ENCODE peak calls at places on chromosome 5, in five cellular contexts. One of them, this sample, is unnamed.
A peak's percentile ranks its signal among the peaks of the same experiment; 100 is the strongest.

GRCh38 chr5:78953092-78953800 is 31.9 kb downstream of the ARSB start:
- DNase-seq in HEK293T: no peak
- DNase-seq in stimulated activated CD4-positive, alpha-beta T cell treated with anti-CD3 and anti-CD28 coated beads, Interleukin-12 subunit alpha, Interleukin-12 subunit beta, amount 100 ng/mL, for 4 hours: no peak
- DNase-seq in AG20443: peak; percentile 38
- DNase-seq in tibial artery: no peak
- DNase-seq in this sample: peak; percentile 68

GRCh38 chr5:72129730-72130129 is 22.5 kb downstream of the MAP1B start:
- DNase-seq in HEK293T: no peak
- DNase-seq in stimulated activated CD4-positive, alpha-beta T cell treated with anti-CD3 and anti-CD28 coated beads, Interleukin-12 subunit alpha, Interleukin-12 subunit beta, amount 100 ng/mL, for 4 hours: no peak
- DNase-seq in AG20443: no peak
- DNase-seq in tibial artery: no peak
- DNase-seq in this sample: no peak

GRCh38 chr5:90475436-90475980 is 844 bp downstream of the POLR3G start:
- DNase-seq in HEK293T: no peak
- DNase-seq in stimulated activated CD4-positive, alpha-beta T cell treated with anti-CD3 and anti-CD28 coated beads, Interleukin-12 subunit alpha, Interleukin-12 subunit beta, amount 100 ng/mL, for 4 hours: no peak
- DNase-seq in AG20443: no peak
- DNase-seq in tibial artery: no peak
- DNase-seq in this sample: no peak

GRCh38 chr5:57822651-57823050 is 340.0 kb upstream of the ACTBL2 start:
- DNase-seq in HEK293T: no peak
- DNase-seq in stimulated activated CD4-positive, alpha-beta T cell treated with anti-CD3 and anti-CD28 coated beads, Interleukin-12 subunit alpha, Interleukin-12 subunit beta, amount 100 ng/mL, for 4 hours: no peak
- DNase-seq in AG20443: no peak
- DNase-seq in tibial artery: no peak
- DNase-seq in this sample: no peak

GRCh38 chr5:143506881-143507552 is 103.5 kb upstream of the NR3C1 start:
- DNase-seq in HEK293T: no peak
- DNase-seq in stimulated activated CD4-positive, alpha-beta T cell treated with anti-CD3 and anti-CD28 coated beads, Interleukin-12 subunit alpha, Interleukin-12 subunit beta, amount 100 ng/mL, for 4 hours: no peak
- DNase-seq in AG20443: peak; percentile 73
- DNase-seq in tibial artery: no peak
- DNase-seq in this sample: peak; percentile 94

GRCh38 chr5:14528115-14528514 is 53.5 kb upstream of the OTULINL start:
- DNase-seq in HEK293T: no peak
- DNase-seq in stimulated activated CD4-positive, alpha-beta T cell treated with anti-CD3 and anti-CD28 coated beads, Interleukin-12 subunit alpha, Interleukin-12 subunit beta, amount 100 ng/mL, for 4 hours: no peak
- DNase-seq in AG20443: no peak
- DNase-seq in tibial artery: no peak
- DNase-seq in this sample: no peak

GRCh38 chr5:109739741-109740140 is 50.0 kb downstream of the MAN2A1 start:
- DNase-seq in HEK293T: no peak
- DNase-seq in stimulated activated CD4-positive, alpha-beta T cell treated with anti-CD3 and anti-CD28 coated beads, Interleukin-12 subunit alpha, Interleukin-12 subunit beta, amount 100 ng/mL, for 4 hours: no peak
- DNase-seq in AG20443: no peak
- DNase-seq in tibial artery: no peak
- DNase-seq in this sample: no peak

GRCh38 chr5:157447246-157447645 is 12.8 kb upstream of the NIPAL4 start:
- DNase-seq in HEK293T: no peak
- DNase-seq in stimulated activated CD4-positive, alpha-beta T cell treated with anti-CD3 and anti-CD28 coated beads, Interleukin-12 subunit alpha, Interleukin-12 subunit beta, amount 100 ng/mL, for 4 hours: no peak
- DNase-seq in AG20443: no peak
- DNase-seq in tibial artery: no peak
- DNase-seq in this sample: no peak

GRCh38 chr5:119324842-119325241 is 31.0 kb upstream of the TNFAIP8 start:
- DNase-seq in HEK293T: no peak
- DNase-seq in stimulated activated CD4-positive, alpha-beta T cell treated with anti-CD3 and anti-CD28 coated beads, Interleukin-12 subunit alpha, Interleukin-12 subunit beta, amount 100 ng/mL, for 4 hours: no peak
- DNase-seq in AG20443: no peak
- DNase-seq in tibial artery: no peak
- DNase-seq in this sample: no peak

GRCh38 chr5:143080407-143080806 is 310.2 kb downstream of the ARHGAP26 start:
- DNase-seq in HEK293T: no peak
- DNase-seq in stimulated activated CD4-positive, alpha-beta T cell treated with anti-CD3 and anti-CD28 coated beads, Interleukin-12 subunit alpha, Interleukin-12 subunit beta, amount 100 ng/mL, for 4 hours: no peak
- DNase-seq in AG20443: no peak
- DNase-seq in tibial artery: no peak
- DNase-seq in this sample: no peak